ENCODE peak calls at places on chromosomes 13 and 19, in nine cellular contexts. J is effector CD4-positive, alpha-beta T cell; N is CD8-positive, alpha-beta memory T cell; D is activated gamma-delta T cell; U is stimulated activated CD4-positive, alpha-beta T cell treated with anti-CD3 and anti-CD28 coated beads, Interleukin-15, amount 100 ng/mL, for 1 hour; H is breast epithelium; F is T-helper 1 cell; X is NCI-H446 treated with DMSO at 0.1 percent for 48 hours; P is glutamatergic neuron. K is an unnamed sample.
A peak's percentile ranks its signal among the peaks of the same experiment; 100 is the strongest.

GRCh38 chr13:38543561-38543960 is 143.3 kb upstream of the FREM2 start:
- DNase-seq in J (no peak), N (no peak), D (no peak), U (no peak), H (no peak), F (no peak), X (no peak), P (no peak), K (no peak)

GRCh38 chr19:11191934-11192333 is 5.4 kb downstream of the KANK2 start:
- DNase-seq in J (no peak), N (no peak), D (no peak), U (no peak), H (no peak), F (no peak), X (no peak), P (no peak), K (no peak)

GRCh38 chr19:28876604-28877123 is 336.3 kb downstream of the UQCRFS1 start:
- DNase-seq in J (no peak), N (no peak), D (no peak), U (no peak), H (no peak), F (no peak), X (no peak), P (no peak), K (no peak)

GRCh38 chr19:46211201-46211881 is 18.2 kb upstream of the IGFL1 start:
- DNase-seq in J (no peak), N (no peak), D (no peak), U (no peak), H (peak; percentile 93), F (no peak), X (no peak), P (no peak), K (peak; percentile 91)

GRCh38 chr13:75934889-75935288 is 298.8 kb downstream of the LMO7 start:
- DNase-seq in J (no peak), N (no peak), D (no peak), U (no peak), H (no peak), F (no peak), X (no peak), P (no peak), K (peak; percentile 80)

GRCh38 chr13:59745395-59745788 is 418.3 kb downstream of the DIAPH3 start:
- DNase-seq in J (no peak), N (no peak), D (no peak), U (no peak), H (no peak), F (no peak), X (no peak), P (no peak), K (no peak)

GRCh38 chr13:98853791-98854191 is 101.3 kb upstream of the SLC15A1 start:
- DNase-seq in J (no peak), N (no peak), D (no peak), U (no peak), H (no peak), F (peak; percentile 84), X (no peak), P (no peak), K (no peak)

GRCh38 chr19:45156231-45156630 is 4.6 kb downstream of the NKPD1 start:
- DNase-seq in J (no peak), N (no peak), D (no peak), U (no peak), H (no peak), F (no peak), X (no peak), P (no peak), K (no peak)

GRCh38 chr19:788821-789472 is 8.3 kb upstream of the PTBP1 start:
- DNase-seq in J (no peak), N (peak; percentile 46), D (no peak), U (no peak), H (no peak), F (no peak), X (no peak), P (peak; percentile 91), K (no peak)

GRCh38 chr13:44523176-44524017 is 52.7 kb downstream of the TSC22D1 start:
- DNase-seq in J (no peak), N (no peak), D (no peak), U (no peak), H (no peak), F (no peak), X (no peak), P (no peak), K (peak; percentile 72)

GRCh38 chr19:52397310-52398090 is at the start of gene ZNF528:
- DNase-seq in J (peak; percentile 87), N (peak; percentile 94), D (peak; percentile 72), U (peak; percentile 78), H (peak; percentile 84), F (peak; percentile 90), X (no peak), P (peak; percentile 98), K (peak; percentile 83)

GRCh38 chr19:38977445-38978314 is 2.1 kb upstream of the FBXO17 start:
- DNase-seq in J (no peak), N (no peak), D (no peak), U (no peak), H (no peak), F (peak; percentile 87), X (no peak), P (no peak), K (no peak)

GRCh38 chr13:82374719-82375118 is 1507.6 kb downstream of the SLITRK1 start:
- DNase-seq in J (no peak), N (no peak), D (no peak), U (no peak), H (no peak), F (no peak), X (no peak), P (no peak), K (no peak)

GRCh38 chr13:31814523-31814922 is 75.2 kb downstream of the RXFP2 start:
- DNase-seq in J (no peak), N (no peak), D (no peak), U (no peak), H (no peak), F (no peak), X (no peak), P (no peak), K (no peak)

GRCh38 chr13:24161010-24161775 is 673 bp downstream of the SPATA13 start:
- DNase-seq in J (peak; percentile 20), N (peak; percentile 61), D (no peak), U (no peak), H (no peak), F (peak; percentile 45), X (no peak), P (no peak), K (peak; percentile 49)

GRCh38 chr13:24982333-24982999 is 113.5 kb upstream of the PABPC3 start:
- DNase-seq in J (no peak), N (no peak), D (no peak), U (no peak), H (no peak), F (no peak), X (no peak), P (no peak), K (no peak)